ENCODE peak calls at places on chromosomes 12 and 14, in six cellular contexts. P is NCI-H774; S is NCI-H460; A is activated CD8-positive, alpha-beta memory T cell treated with anti-CD3 and anti-CD28 coated beads, Interleukin-2, amount 50 U/mL, for 4 hours; N is SJCRH30; M is fibroblast of pulmonary artery. T is an unnamed sample.
A peak's percentile ranks its signal among the peaks of the same experiment; 100 is the strongest.

GRCh38 chr14:104657114-104657524 is 32.3 kb upstream of the INF2 start:
- DNase-seq in P (no peak), S (no peak), A (no peak), N (no peak), M (no peak), T (peak; percentile 79)

GRCh38 chr12:131608740-131609665 is 101.9 kb upstream of the SFSWAP start:
- DNase-seq in P (peak; percentile 19), S (peak; percentile 54), A (peak; percentile 63), N (peak; percentile 75), M (peak; percentile 44), T (peak; percentile 93)

GRCh38 chr12:2580821-2581220 is 213.9 kb upstream of the FKBP4 start:
- DNase-seq in P (no peak), S (no peak), A (no peak), N (no peak), M (no peak), T (no peak)

GRCh38 chr12:112294793-112295192 is 87.4 kb downstream of the HECTD4 start:
- DNase-seq in P (no peak), S (peak; percentile 6), A (no peak), N (peak; percentile 7), M (peak; percentile 41), T (no peak)

GRCh38 chr12:94404854-94405253 is 54.8 kb downstream of the CEP83 start:
- DNase-seq in P (no peak), S (no peak), A (no peak), N (no peak), M (no peak), T (no peak)

GRCh38 chr14:60684203-60684602 is 34.9 kb upstream of the SIX1 start:
- DNase-seq in P (no peak), S (no peak), A (no peak), N (peak; percentile 64), M (no peak), T (no peak)

GRCh38 chr12:14570231-14570630 is 2.5 kb upstream of the PLBD1 start:
- DNase-seq in P (no peak), S (no peak), A (no peak), N (no peak), M (no peak), T (no peak)

GRCh38 chr14:58817846-58818245 is 180.1 kb downstream of the DACT1 start:
- DNase-seq in P (no peak), S (no peak), A (no peak), N (no peak), M (peak; percentile 45), T (no peak)

GRCh38 chr12:56682323-56682722 is 5.8 kb downstream of the PTGES3 start:
- DNase-seq in P (no peak), S (no peak), A (no peak), N (no peak), M (no peak), T (no peak)

GRCh38 chr12:60847281-60847680 is 1251.5 kb downstream of the SLC16A7 start:
- DNase-seq in P (no peak), S (no peak), A (no peak), N (no peak), M (no peak), T (no peak)

T was measured in posterior vena cava.